ENCODE peak calls at places on chromosome 14, in seven cellular contexts. One of them, this sample, is unnamed.

GRCh38 chr14:105491366-105492006 is 440 bp downstream of the TEDC1 start:
- DNase-seq in cardiac fibroblast: peak; percentile 72
- DNase-seq in CD8-positive, alpha-beta memory T cell: peak; percentile 88
- DNase-seq in CD8-positive, alpha-beta T cell: peak; percentile 77
- DNase-seq in heart left ventricle: peak; percentile 65
- DNase-seq in fibroblast of pulmonary artery: peak; percentile 45
- DNase-seq in fibroblast of mammary gland: peak; percentile 68
- DNase-seq in this sample: peak; percentile 94

GRCh38 chr14:102502571-102502970 is 7.0 kb downstream of the ANKRD9 start:
- DNase-seq in CD8-positive, alpha-beta T cell: no peak
- DNase-seq in fibroblast of pulmonary artery: no peak
- DNase-seq in fibroblast of mammary gland: no peak
- DNase-seq in cardiac fibroblast: no peak
- DNase-seq in heart left ventricle: no peak
- DNase-seq in CD8-positive, alpha-beta memory T cell: no peak
- DNase-seq in this sample: no peak

GRCh38 chr14:69318241-69318640 is 58.3 kb downstream of the GALNT16 start:
- DNase-seq in fibroblast of pulmonary artery: no peak
- DNase-seq in CD8-positive, alpha-beta memory T cell: no peak
- DNase-seq in cardiac fibroblast: no peak
- DNase-seq in CD8-positive, alpha-beta T cell: no peak
- DNase-seq in fibroblast of mammary gland: no peak
- DNase-seq in heart left ventricle: no peak
- DNase-seq in this sample: no peak

GRCh38 chr14:101497910-101498860 is 63.1 kb upstream of the DIO3 start:
- DNase-seq in cardiac fibroblast: no peak
- DNase-seq in CD8-positive, alpha-beta T cell: no peak
- DNase-seq in heart left ventricle: no peak
- DNase-seq in fibroblast of mammary gland: no peak
- DNase-seq in fibroblast of pulmonary artery: no peak
- DNase-seq in CD8-positive, alpha-beta memory T cell: no peak
- DNase-seq in this sample: no peak

GRCh38 chr14:56874375-56874774 is 64.1 kb upstream of the OTX2 start:
- DNase-seq in heart left ventricle: no peak
- DNase-seq in fibroblast of pulmonary artery: no peak
- DNase-seq in cardiac fibroblast: no peak
- DNase-seq in CD8-positive, alpha-beta memory T cell: no peak
- DNase-seq in fibroblast of mammary gland: peak; percentile 0
- DNase-seq in CD8-positive, alpha-beta T cell: no peak
- DNase-seq in this sample: peak; percentile 79

GRCh38 chr14:64442300-64442988 is 22.9 kb upstream of the AKAP5 start:
- DNase-seq in CD8-positive, alpha-beta memory T cell: no peak
- DNase-seq in fibroblast of pulmonary artery: no peak
- DNase-seq in CD8-positive, alpha-beta T cell: no peak
- DNase-seq in cardiac fibroblast: no peak
- DNase-seq in heart left ventricle: peak; percentile 38
- DNase-seq in fibroblast of mammary gland: no peak
- DNase-seq in this sample: no peak

GRCh38 chr14:50383618-50384225 is 13.0 kb downstream of the CDKL1 start:
- DNase-seq in CD8-positive, alpha-beta T cell: no peak
- DNase-seq in fibroblast of mammary gland: no peak
- DNase-seq in heart left ventricle: no peak
- DNase-seq in fibroblast of pulmonary artery: peak; percentile 11
- DNase-seq in CD8-positive, alpha-beta memory T cell: no peak
- DNase-seq in cardiac fibroblast: no peak
- DNase-seq in this sample: no peak

GRCh38 chr14:91575469-91576208 is 65.5 kb upstream of the PPP4R3A start:
- DNase-seq in heart left ventricle: no peak
- DNase-seq in cardiac fibroblast: no peak
- DNase-seq in fibroblast of pulmonary artery: no peak
- DNase-seq in CD8-positive, alpha-beta T cell: no peak
- DNase-seq in CD8-positive, alpha-beta memory T cell: no peak
- DNase-seq in fibroblast of mammary gland: no peak
- DNase-seq in this sample: no peak

GRCh38 chr14:92463141-92463540 is 50.4 kb upstream of the RIN3 start:
- DNase-seq in CD8-positive, alpha-beta memory T cell: no peak
- DNase-seq in cardiac fibroblast: no peak
- DNase-seq in heart left ventricle: no peak
- DNase-seq in fibroblast of mammary gland: no peak
- DNase-seq in CD8-positive, alpha-beta T cell: no peak
- DNase-seq in fibroblast of pulmonary artery: no peak
- DNase-seq in this sample: no peak

GRCh38 chr14:34018564-34019244 is 67.8 kb upstream of the EGLN3 start:
- DNase-seq in fibroblast of pulmonary artery: peak; percentile 36
- DNase-seq in cardiac fibroblast: peak; percentile 24
- DNase-seq in CD8-positive, alpha-beta memory T cell: no peak
- DNase-seq in heart left ventricle: peak; percentile 53
- DNase-seq in CD8-positive, alpha-beta T cell: no peak
- DNase-seq in fibroblast of mammary gland: peak; percentile 50
- DNase-seq in this sample: no peak

GRCh38 chr14:59918824-59919581 is 941 bp upstream of the LRRC9 start:
- DNase-seq in CD8-positive, alpha-beta memory T cell: no peak
- DNase-seq in fibroblast of mammary gland: peak; percentile 49
- DNase-seq in fibroblast of pulmonary artery: peak; percentile 55
- DNase-seq in CD8-positive, alpha-beta T cell: no peak
- DNase-seq in cardiac fibroblast: peak; percentile 57
- DNase-seq in heart left ventricle: no peak
- DNase-seq in this sample: peak; percentile 31

GRCh38 chr14:37697489-37698121 is 102.2 kb downstream of the TTC6 start:
- DNase-seq in CD8-positive, alpha-beta T cell: no peak
- DNase-seq in heart left ventricle: no peak
- DNase-seq in cardiac fibroblast: peak; percentile 68
- DNase-seq in CD8-positive, alpha-beta memory T cell: no peak
- DNase-seq in fibroblast of pulmonary artery: peak; percentile 50
- DNase-seq in fibroblast of mammary gland: peak; percentile 26
- DNase-seq in this sample: no peak

GRCh38 chr14:95681153-95681552 is 5.1 kb upstream of the TCL1B start:
- DNase-seq in fibroblast of pulmonary artery: no peak
- DNase-seq in CD8-positive, alpha-beta memory T cell: no peak
- DNase-seq in heart left ventricle: no peak
- DNase-seq in CD8-positive, alpha-beta T cell: no peak
- DNase-seq in fibroblast of mammary gland: no peak
- DNase-seq in cardiac fibroblast: no peak
- DNase-seq in this sample: no peak

GRCh38 chr14:103476065-103476464 is 46.6 kb downstream of the CKB start:
- DNase-seq in fibroblast of pulmonary artery: no peak
- DNase-seq in CD8-positive, alpha-beta T cell: no peak
- DNase-seq in heart left ventricle: no peak
- DNase-seq in cardiac fibroblast: no peak
- DNase-seq in CD8-positive, alpha-beta memory T cell: no peak
- DNase-seq in fibroblast of mammary gland: no peak
- DNase-seq in this sample: no peak

GRCh38 chr14:88322505-88323085 is 474 bp downstream of the KCNK10 start:
- DNase-seq in CD8-positive, alpha-beta memory T cell: no peak
- DNase-seq in fibroblast of pulmonary artery: no peak
- DNase-seq in cardiac fibroblast: peak; percentile 13
- DNase-seq in CD8-positive, alpha-beta T cell: no peak
- DNase-seq in heart left ventricle: no peak
- DNase-seq in fibroblast of mammary gland: no peak
- DNase-seq in this sample: no peak
- H3K4me3 ChIP-seq in CD8-positive, alpha-beta memory T cell: no peak overlapping the region
- H3K4me3 ChIP-seq in fibroblast of pulmonary artery: no peak overlapping the region
- H3K4me3 ChIP-seq in cardiac fibroblast: peak overlapping the region; percentile 16
- H3K4me3 ChIP-seq in CD8-positive, alpha-beta T cell: no peak overlapping the region
- H3K4me3 ChIP-seq in heart left ventricle: peak overlapping the region; percentile 49
- H3K4me3 ChIP-seq in fibroblast of mammary gland: no peak overlapping the region
- H3K4me3 ChIP-seq in this sample: no peak overlapping the region

DNA sequence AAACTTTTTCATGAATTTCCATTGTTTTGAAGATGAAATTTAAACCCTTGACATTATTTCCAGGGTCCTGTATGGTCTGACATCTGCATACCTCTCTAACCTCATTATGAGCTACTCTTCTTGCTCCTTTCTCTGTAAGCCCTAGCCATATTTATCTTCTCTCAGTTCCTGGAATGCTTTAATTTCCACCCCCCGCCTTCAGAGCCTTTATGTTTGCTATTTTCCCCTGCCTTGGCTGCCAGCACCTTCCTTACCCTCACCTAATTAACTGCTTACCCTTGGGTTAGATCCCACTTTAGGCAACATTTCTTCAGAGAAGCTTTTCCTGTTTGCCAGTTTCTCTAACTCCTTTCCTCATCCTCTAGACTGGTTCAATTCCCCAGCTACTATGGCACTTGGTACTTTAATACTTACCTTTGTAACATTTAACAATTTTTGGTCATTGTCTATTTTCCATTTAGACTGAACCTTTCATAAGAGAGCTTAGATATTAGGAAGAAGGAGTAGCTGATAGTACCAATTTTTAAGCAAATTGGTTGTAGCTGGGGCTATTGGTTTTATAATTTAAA is 6.0 kb downstream of the STYX start:
- DNase-seq in fibroblast of pulmonary artery: no peak
- DNase-seq in fibroblast of mammary gland: no peak
- DNase-seq in CD8-positive, alpha-beta T cell: no peak
- DNase-seq in CD8-positive, alpha-beta memory T cell: no peak
- DNase-seq in cardiac fibroblast: no peak
- DNase-seq in heart left ventricle: no peak
- DNase-seq in this sample: no peak
- H3K4me3 ChIP-seq in fibroblast of pulmonary artery: no peak overlapping the region
- H3K4me3 ChIP-seq in fibroblast of mammary gland: no peak overlapping the region
- H3K4me3 ChIP-seq in CD8-positive, alpha-beta T cell: no peak overlapping the region
- H3K4me3 ChIP-seq in CD8-positive, alpha-beta memory T cell: no peak overlapping the region
- H3K4me3 ChIP-seq in cardiac fibroblast: no peak overlapping the region
- H3K4me3 ChIP-seq in heart left ventricle: no peak overlapping the region
- H3K4me3 ChIP-seq in this sample: no peak overlapping the region

DNA sequence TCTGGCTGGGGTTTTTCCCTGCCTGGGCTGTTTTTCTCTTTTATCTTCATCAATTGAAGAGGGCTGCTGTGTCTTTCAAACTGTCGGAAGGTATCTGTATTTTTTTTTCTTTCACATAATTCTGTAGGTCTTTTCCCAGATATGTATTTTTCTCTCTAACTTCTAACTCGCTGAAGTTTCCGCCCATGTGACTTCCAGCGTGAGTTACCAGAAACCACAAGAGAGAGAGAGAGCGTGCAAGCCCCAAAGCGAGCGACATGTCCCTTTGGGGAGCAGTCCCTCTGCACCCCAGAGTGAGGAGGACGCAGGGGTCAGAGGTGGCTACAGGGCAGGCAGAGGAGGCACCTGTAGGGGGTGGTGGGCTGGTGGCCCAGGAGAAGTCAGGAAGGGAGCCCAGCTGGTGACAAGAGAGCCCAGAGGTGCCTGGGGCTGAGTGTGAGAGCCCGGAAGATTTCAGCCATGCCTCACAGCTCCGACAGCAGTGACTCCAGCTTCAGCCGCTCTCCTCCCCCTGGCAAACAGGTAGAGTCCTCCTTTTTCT is at the start of gene BATF:
- DNase-seq in heart left ventricle: no peak
- DNase-seq in CD8-positive, alpha-beta T cell: peak; percentile 37
- DNase-seq in cardiac fibroblast: peak; percentile 39
- DNase-seq in CD8-positive, alpha-beta memory T cell: peak; percentile 64
- DNase-seq in fibroblast of pulmonary artery: no peak
- DNase-seq in fibroblast of mammary gland: no peak
- DNase-seq in this sample: no peak
- H3K4me3 ChIP-seq in heart left ventricle: peak within 1 kb of the TSS; percentile 50
- H3K4me3 ChIP-seq in CD8-positive, alpha-beta T cell: peak within 1 kb of the TSS; percentile 75
- H3K4me3 ChIP-seq in cardiac fibroblast: no peak within 1 kb of the TSS
- H3K4me3 ChIP-seq in CD8-positive, alpha-beta memory T cell: peak within 1 kb of the TSS; percentile 91
- H3K4me3 ChIP-seq in fibroblast of pulmonary artery: no peak within 1 kb of the TSS
- H3K4me3 ChIP-seq in fibroblast of mammary gland: no peak within 1 kb of the TSS
- H3K4me3 ChIP-seq in this sample: no peak within 1 kb of the TSS

GRCh38 chr14:61751475-61751989 is 10.7 kb upstream of the SNAPC1 start:
- DNase-seq in heart left ventricle: no peak
- DNase-seq in cardiac fibroblast: no peak
- DNase-seq in CD8-positive, alpha-beta T cell: no peak
- DNase-seq in fibroblast of pulmonary artery: no peak
- DNase-seq in fibroblast of mammary gland: no peak
- DNase-seq in CD8-positive, alpha-beta memory T cell: no peak
- DNase-seq in this sample: no peak
- H3K4me3 ChIP-seq in heart left ventricle: peak overlapping the region; percentile 73
- H3K4me3 ChIP-seq in cardiac fibroblast: no peak overlapping the region
- H3K4me3 ChIP-seq in CD8-positive, alpha-beta T cell: peak overlapping the region; percentile 73
- H3K4me3 ChIP-seq in fibroblast of pulmonary artery: no peak overlapping the region
- H3K4me3 ChIP-seq in fibroblast of mammary gland: no peak overlapping the region
- H3K4me3 ChIP-seq in CD8-positive, alpha-beta memory T cell: peak overlapping the region; percentile 42
- H3K4me3 ChIP-seq in this sample: peak overlapping the region; percentile 35

DNA sequence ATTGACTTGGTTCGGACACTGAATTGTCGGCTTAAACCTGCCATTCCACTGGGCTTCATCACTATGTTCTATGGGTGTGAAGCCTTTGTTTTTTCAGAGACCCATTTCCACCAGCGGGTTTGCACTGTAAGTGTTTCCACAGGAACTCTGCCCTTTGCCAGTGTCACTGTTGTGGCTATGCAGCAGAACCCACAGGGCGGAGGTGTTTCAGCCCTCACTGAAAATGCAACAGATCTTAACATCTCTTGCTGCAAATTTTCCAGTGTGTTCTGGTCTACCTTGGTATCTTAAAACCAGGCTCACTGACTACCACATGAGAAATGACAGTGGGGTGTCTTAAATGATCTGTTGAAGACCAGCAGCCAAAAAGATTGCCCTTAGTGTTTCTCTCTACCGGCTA is 21.1 kb downstream of the PRKCH start:
- DNase-seq in CD8-positive, alpha-beta T cell: peak; percentile 60
- DNase-seq in fibroblast of mammary gland: no peak
- DNase-seq in fibroblast of pulmonary artery: no peak
- DNase-seq in cardiac fibroblast: no peak
- DNase-seq in CD8-positive, alpha-beta memory T cell: peak; percentile 74
- DNase-seq in heart left ventricle: no peak
- DNase-seq in this sample: no peak
- H3K4me3 ChIP-seq in CD8-positive, alpha-beta T cell: no peak overlapping the region
- H3K4me3 ChIP-seq in fibroblast of mammary gland: no peak overlapping the region
- H3K4me3 ChIP-seq in fibroblast of pulmonary artery: no peak overlapping the region
- H3K4me3 ChIP-seq in cardiac fibroblast: no peak overlapping the region
- H3K4me3 ChIP-seq in CD8-positive, alpha-beta memory T cell: peak overlapping the region; percentile 22
- H3K4me3 ChIP-seq in heart left ventricle: no peak overlapping the region
- H3K4me3 ChIP-seq in this sample: no peak overlapping the region

DNA sequence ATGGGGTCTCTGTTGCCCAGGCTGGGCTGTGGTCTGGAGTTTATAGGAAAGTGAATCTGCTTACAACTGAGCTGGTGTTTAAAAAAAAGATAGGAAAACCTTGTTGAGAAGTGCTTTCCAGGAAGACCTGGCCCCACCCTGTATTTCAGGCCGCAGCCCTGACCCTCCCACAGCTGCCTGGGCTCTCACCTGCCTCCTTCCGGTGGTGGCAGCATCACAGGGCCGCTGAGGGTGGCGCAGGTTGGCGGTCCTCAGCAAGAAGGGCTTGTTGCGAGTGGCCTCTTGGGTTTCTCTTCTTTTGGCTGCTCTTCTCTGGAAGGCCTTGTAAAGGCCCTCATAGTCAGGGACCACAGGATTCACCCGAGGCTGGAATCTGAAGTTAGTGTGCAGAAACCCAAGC is 7.7 kb downstream of the FAM161B start:
- DNase-seq in CD8-positive, alpha-beta T cell: no peak
- DNase-seq in cardiac fibroblast: no peak
- DNase-seq in CD8-positive, alpha-beta memory T cell: no peak
- DNase-seq in fibroblast of mammary gland: no peak
- DNase-seq in heart left ventricle: no peak
- DNase-seq in fibroblast of pulmonary artery: no peak
- DNase-seq in this sample: no peak
- H3K4me3 ChIP-seq in CD8-positive, alpha-beta T cell: no peak overlapping the region
- H3K4me3 ChIP-seq in cardiac fibroblast: no peak overlapping the region
- H3K4me3 ChIP-seq in CD8-positive, alpha-beta memory T cell: no peak overlapping the region
- H3K4me3 ChIP-seq in fibroblast of mammary gland: no peak overlapping the region
- H3K4me3 ChIP-seq in heart left ventricle: no peak overlapping the region
- H3K4me3 ChIP-seq in fibroblast of pulmonary artery: no peak overlapping the region
- H3K4me3 ChIP-seq in this sample: no peak overlapping the region

This sample was measured in HAP-1.